ENCODE peak calls at places on chromosome 13, in nine cellular contexts. A, S, Z, H, Y, D, X, T and M are unnamed samples. For H3K4me1, the result is how much of the 10 kb centered on the place peaks cover.

GRCh38 chr13:103140001-103140671 is 73.9 kb upstream of the SLC10A2 start:
- DNase-seq in A (no peak), S (peak), Z (no peak), H (no peak), Y (no peak), D (peak), X (no peak), T (no peak), M (no peak)

GRCh38 chr13:113967729-113968462 is 6.0 kb downstream of the C13orf46 start:
- DNase-seq in A (no peak), S (no peak), Z (no peak), H (no peak), Y (peak), D (no peak), X (no peak), T (peak), M (no peak)

GRCh38 chr13:79589605-79590511 is 108.9 kb downstream of the NDFIP2 start:
- DNase-seq in A (no peak), S (no peak), Z (no peak), H (no peak), Y (no peak), D (no peak), X (no peak), T (no peak), M (no peak)

GRCh38 chr13:91347212-91347995 is at the start of gene MIR17HG:
- DNase-seq in A (peak), S (peak), Z (peak), H (peak), Y (peak), D (peak), X (peak), T (peak), M (peak)

GRCh38 chr13:83221813-83222241 is 660.4 kb downstream of the SLITRK1 start:
- DNase-seq in A (no peak), S (peak), Z (no peak), H (no peak), Y (no peak), D (no peak), X (no peak), T (no peak), M (no peak)

GRCh38 chr13:95360464-95361097 is 59.3 kb upstream of the ABCC4 start:
- DNase-seq in A (no peak), S (no peak), Z (no peak), H (no peak), Y (no peak), D (peak), X (no peak), T (no peak), M (no peak)

GRCh38 chr13:101416181-101417042 is at the start of gene NALCN:
- DNase-seq in A (peak), S (peak), Z (no peak), H (no peak), Y (no peak), D (peak), X (no peak), T (no peak), M (no peak)

GRCh38 chr13:111876506-111876905 is 190.4 kb upstream of the SOX1 start:
- DNase-seq in A (no peak), S (no peak), Z (no peak), H (no peak), Y (no peak), D (peak), X (no peak), T (no peak), M (no peak)

GRCh38 chr13:36608474-36608873 is 65.3 kb upstream of the SERTM1 start:
- DNase-seq in A (no peak), S (no peak), Z (no peak), H (no peak), Y (no peak), D (no peak), X (no peak), T (no peak), M (no peak)

GRCh38 chr13:23620211-23620610 is 50.0 kb downstream of the TNFRSF19 start:
- DNase-seq in A (no peak), S (no peak), Z (no peak), H (no peak), Y (no peak), D (no peak), X (no peak), T (no peak), M (no peak)

GRCh38 chr13:96984061-96984508 is 10.2 kb downstream of the OXGR1 start:
- DNase-seq in A (no peak), S (no peak), Z (no peak), H (peak), Y (peak), D (peak), X (no peak), T (peak), M (no peak)

GRCh38 chr13:44573071-44573470 is 3.1 kb downstream of the TSC22D1 start:
- DNase-seq in A (no peak), S (no peak), Z (no peak), H (no peak), Y (no peak), D (peak), X (no peak), T (no peak), M (no peak)

GRCh38 chr13:78299832-78300623 is 303.3 kb downstream of the POU4F1 start:
- DNase-seq in A (no peak), S (no peak), Z (no peak), H (no peak), Y (no peak), D (no peak), X (no peak), T (no peak), M (no peak)

GRCh38 chr13:48014359-48014758 is 13.3 kb upstream of the SUCLA2 start:
- DNase-seq in A (no peak), S (no peak), Z (no peak), H (no peak), Y (no peak), D (no peak), X (no peak), T (no peak), M (no peak)

GRCh38 chr13:97018029-97018819 is 23.9 kb upstream of the OXGR1 start:
- DNase-seq in A (no peak), S (peak), Z (peak), H (no peak), Y (no peak), D (peak), X (peak), T (no peak), M (peak)

GRCh38 chr13:106526748-106527488 is 8.5 kb downstream of the EFNB2 start:
- DNase-seq in A (no peak), S (no peak), Z (no peak), H (no peak), Y (no peak), D (peak), X (no peak), T (peak), M (no peak)
- H3K4me1 ChIP-seq in A (under half), S (under half), Z (under half), H (under half), Y (under half), D (under half), X (under half), T (under half), M (under half)

GRCh38 chr13:21014666-21015170 is 46.7 kb downstream of the LATS2 start:
- DNase-seq in A (no peak), S (peak), Z (no peak), H (no peak), Y (peak), D (no peak), X (no peak), T (no peak), M (peak)

GRCh38 chr13:21013682-21014038 is 47.7 kb downstream of the LATS2 start:
- DNase-seq in A (no peak), S (no peak), Z (no peak), H (no peak), Y (peak), D (no peak), X (no peak), T (no peak), M (peak)

GRCh38 chr13:21014139-21014665 is 47.2 kb downstream of the LATS2 start:
- DNase-seq in A (no peak), S (no peak), Z (no peak), H (no peak), Y (peak), D (no peak), X (no peak), T (no peak), M (no peak)

GRCh38 chr13:21016487-21016886 is 44.9 kb downstream of the LATS2 start:
- DNase-seq in A (no peak), S (no peak), Z (no peak), H (no peak), Y (no peak), D (no peak), X (no peak), T (no peak), M (no peak)

GRCh38 chr13:21015284-21015683 is 46.1 kb downstream of the LATS2 start:
- DNase-seq in A (no peak), S (no peak), Z (no peak), H (no peak), Y (no peak), D (no peak), X (no peak), T (no peak), M (no peak)
- H3K4me3 ChIP-seq in A (no peak), S (no peak), Z (no peak), H (no peak), Y (no peak), D (no peak), X (no peak), T (no peak), M (no peak)

DNA sequence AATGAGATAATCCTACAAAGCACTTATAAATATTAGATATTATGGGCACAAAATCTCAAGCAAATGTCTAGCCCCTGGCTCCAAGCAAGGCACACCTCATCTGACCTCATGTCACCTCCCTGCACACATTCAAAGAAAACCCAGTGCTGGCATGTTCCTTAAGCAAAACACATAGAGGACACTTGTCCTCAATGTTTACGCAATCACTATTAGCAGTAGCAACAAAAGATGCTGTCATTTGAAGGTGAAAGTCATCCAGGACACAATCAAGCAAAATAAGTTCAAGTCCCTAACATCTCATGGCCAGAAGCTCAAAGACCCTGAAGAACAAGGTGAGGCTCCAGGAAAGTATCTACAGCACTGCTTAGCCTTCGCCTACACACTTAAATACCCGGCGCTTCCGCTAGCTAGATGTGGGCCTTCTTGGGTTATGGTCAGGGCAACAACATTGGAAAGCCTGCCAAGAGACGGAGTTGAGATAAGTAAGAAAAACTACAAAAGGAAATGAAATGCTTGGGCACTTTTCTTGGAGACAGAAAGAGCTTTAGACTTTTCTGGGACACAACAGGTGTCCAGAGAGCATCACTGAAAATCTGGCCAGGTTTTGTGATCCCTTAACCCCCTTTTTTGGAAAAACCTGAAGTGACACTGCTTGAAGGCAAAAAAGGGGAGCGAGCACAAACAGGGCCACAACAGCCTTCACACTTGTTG is 85.7 kb downstream of the FOXO1 start:
- DNase-seq in A (no peak), S (no peak), Z (no peak), H (no peak), Y (no peak), D (no peak), X (no peak), T (no peak), M (no peak)
- H3K4me1 ChIP-seq in A (under half), S (under half), Z (half or more), H (under half), Y (under half), D (under half), X (half or more), T (under half), M (under half)

GRCh38 chr13:42084722-42085121 is 36.3 kb downstream of the DGKH start:
- DNase-seq in A (no peak), S (no peak), Z (no peak), H (no peak), Y (no peak), D (no peak), X (no peak), T (no peak), M (no peak)

GRCh38 chr13:42086582-42086981 is 38.1 kb downstream of the DGKH start:
- DNase-seq in A (no peak), S (no peak), Z (no peak), H (no peak), Y (no peak), D (no peak), X (no peak), T (no peak), M (no peak)

GRCh38 chr13:42078113-42078769 is 29.8 kb downstream of the DGKH start:
- DNase-seq in A (no peak), S (peak), Z (no peak), H (no peak), Y (no peak), D (peak), X (no peak), T (no peak), M (no peak)

DNA sequence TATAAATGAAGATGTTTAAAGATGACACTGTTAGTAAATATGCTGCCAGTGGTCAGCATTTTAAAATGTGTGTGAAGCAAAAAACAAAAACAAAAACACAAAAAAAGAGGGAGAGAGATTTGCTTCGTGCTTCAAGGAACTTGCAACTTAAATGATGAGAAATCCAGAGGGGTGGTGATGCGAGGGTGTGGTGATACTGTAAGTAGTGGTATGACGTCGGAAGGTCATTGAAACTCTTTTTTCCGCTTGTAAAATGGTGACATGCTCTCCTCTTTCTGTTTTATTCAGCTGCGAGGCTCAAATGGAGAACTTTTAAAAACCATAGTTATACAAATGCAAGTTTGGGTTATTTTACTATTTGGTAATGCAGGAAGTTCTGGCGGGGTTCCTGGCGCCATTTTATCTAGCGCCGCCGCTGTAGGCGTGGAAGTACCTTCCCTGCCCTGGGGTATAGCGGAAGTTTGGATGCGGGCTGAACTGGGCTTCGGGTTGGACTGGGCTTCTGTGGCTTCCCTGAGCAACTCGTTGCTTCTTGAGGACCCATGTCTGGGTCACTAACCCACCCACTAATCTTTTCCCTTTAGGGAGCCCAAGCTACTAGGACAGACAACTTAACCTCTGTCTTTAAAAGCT is 34.8 kb downstream of the DGKH start:
- DNase-seq in A (no peak), S (no peak), Z (no peak), H (no peak), Y (no peak), D (no peak), X (no peak), T (no peak), M (no peak)
- H3K4me3 ChIP-seq in A (no peak), S (no peak), Z (no peak), H (no peak), Y (no peak), D (no peak), X (no peak), T (no peak), M (no peak)

GRCh38 chr13:46166947-46167610 is 14.9 kb downstream of the LCP1 start:
- DNase-seq in A (no peak), S (no peak), Z (no peak), H (no peak), Y (no peak), D (no peak), X (no peak), T (no peak), M (no peak)

GRCh38 chr13:46170268-46170667 is 11.7 kb downstream of the LCP1 start:
- DNase-seq in A (no peak), S (no peak), Z (peak), H (no peak), Y (no peak), D (peak), X (no peak), T (no peak), M (no peak)

GRCh38 chr13:46166221-46166584 is 15.8 kb downstream of the LCP1 start:
- DNase-seq in A (no peak), S (no peak), Z (no peak), H (no peak), Y (no peak), D (no peak), X (no peak), T (no peak), M (no peak)

GRCh38 chr13:46168818-46169217 is 13.2 kb downstream of the LCP1 start:
- DNase-seq in A (no peak), S (no peak), Z (no peak), H (no peak), Y (no peak), D (no peak), X (no peak), T (no peak), M (no peak)

DNA sequence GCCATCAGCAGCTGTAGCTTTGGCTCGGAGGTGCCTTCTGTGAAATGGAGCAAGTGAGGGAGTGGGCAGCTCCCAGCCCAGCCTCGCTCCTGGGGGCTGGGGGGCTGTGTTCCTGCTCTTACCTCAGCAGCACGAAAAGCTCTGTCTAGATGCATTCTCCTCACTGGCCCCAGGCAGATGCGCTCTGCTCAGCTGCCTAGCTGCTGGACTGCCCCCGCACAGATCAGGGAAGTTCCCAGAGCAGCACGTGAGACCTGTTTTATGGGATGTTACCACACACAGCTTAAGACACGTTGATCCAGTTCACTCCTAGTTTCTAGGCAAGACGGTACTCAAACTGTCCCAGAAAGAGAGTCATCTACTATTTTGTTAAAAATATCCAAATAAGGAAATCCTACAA is 13.6 kb downstream of the LCP1 start:
- DNase-seq in A (no peak), S (no peak), Z (no peak), H (no peak), Y (peak), D (no peak), X (peak), T (peak), M (no peak)
- H3K4me1 ChIP-seq in A (under half), S (under half), Z (half or more), H (under half), Y (under half), D (under half), X (half or more), T (half or more), M (under half)

DNA sequence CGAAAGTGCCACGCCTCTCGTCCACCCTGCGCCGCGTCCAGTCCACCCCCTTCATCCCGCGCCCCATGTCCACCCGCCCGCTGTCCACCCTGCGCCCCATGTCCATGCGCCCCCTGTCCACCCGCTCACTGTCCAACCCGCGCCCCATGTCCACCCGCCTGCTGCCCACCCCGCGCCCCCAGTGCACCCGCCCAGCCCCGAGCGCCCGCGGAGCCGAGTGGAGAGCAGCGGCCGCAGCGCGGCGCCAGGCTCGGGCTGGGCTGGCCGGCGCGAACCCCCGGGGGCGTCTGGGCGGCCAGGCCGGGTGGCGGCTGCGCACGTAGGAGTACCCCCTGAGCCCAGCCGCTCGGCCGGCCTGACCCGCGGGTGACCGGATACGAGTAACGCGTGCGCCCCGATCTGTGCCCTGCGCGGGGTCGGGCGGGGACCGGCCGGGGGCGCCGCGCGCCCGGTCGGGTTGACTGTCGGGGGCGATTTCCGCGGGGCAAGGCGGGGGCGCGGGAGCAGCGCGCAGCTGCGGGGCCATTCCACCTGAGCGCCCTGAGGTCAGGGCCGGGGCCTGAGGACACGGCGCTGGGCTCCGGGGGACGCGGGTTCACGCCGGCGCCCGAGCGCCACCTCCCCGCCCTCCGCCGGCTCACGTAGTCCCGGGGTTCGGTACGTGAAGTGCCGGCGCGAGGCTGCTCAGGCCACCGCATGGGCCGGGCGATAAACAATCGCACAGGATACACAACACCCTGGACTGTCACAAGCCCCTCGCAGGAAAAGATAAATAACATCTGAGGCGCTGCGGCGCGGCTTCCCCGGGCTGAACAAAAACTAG is 37.5 kb upstream of the FLT1 start:
- DNase-seq in A (peak), S (no peak), Z (no peak), H (no peak), Y (peak), D (peak), X (no peak), T (no peak), M (no peak)
- H3K4me3 ChIP-seq in A (peak), S (peak), Z (no peak), H (peak), Y (peak), D (peak), X (no peak), T (peak), M (peak)

DNA sequence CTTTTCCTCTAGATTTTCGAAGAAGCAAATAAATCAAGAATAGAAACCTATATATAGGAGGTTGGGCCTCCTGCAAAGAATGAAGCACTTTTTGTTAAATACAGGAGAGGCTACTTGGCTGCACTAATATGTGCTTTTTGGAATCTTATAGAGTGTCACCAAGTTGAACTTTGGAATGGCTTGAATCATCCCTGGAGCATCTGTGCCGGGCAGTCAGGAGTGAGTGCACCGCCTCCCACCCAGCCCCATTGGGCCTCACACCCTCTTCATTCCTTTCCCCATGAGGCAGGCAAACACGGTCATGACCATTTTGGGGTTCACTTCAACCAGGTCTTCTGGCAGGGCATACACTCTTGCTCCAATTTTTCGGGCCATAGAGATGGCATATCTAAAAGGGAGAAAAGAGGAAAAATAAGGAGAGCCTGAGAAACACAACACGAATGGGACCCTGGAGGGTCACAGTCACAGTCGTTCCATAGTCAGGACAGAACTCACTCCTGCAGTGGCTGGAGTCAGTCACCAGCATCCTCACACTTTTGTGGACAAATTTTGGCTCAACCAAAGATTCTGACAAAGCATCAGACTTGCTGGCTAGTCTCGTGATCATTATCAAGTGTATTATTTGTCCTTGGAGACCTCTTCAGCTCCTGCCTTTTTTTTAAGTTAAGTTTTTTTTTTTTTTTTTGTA is 22.6 kb upstream of the CPB2 start:
- DNase-seq in A (no peak), S (no peak), Z (no peak), H (no peak), Y (no peak), D (no peak), X (no peak), T (no peak), M (no peak)
- H3K4me1 ChIP-seq in A (under half), S (under half), Z (under half), H (under half), Y (under half), D (under half), X (under half), T (under half), M (under half)

GRCh38 chr13:43128504-43128929 is 105.1 kb downstream of the DNAJC15 start:
- DNase-seq in A (no peak), S (no peak), Z (no peak), H (no peak), Y (no peak), D (no peak), X (no peak), T (no peak), M (no peak)
- H3K4me3 ChIP-seq in A (no peak), S (no peak), Z (no peak), H (no peak), Y (peak), D (no peak), X (no peak), T (no peak), M (peak)

GRCh38 chr13:110415669-110416068 is 108.6 kb downstream of the COL4A2 start:
- DNase-seq in A (no peak), S (peak), Z (no peak), H (no peak), Y (no peak), D (peak), X (no peak), T (no peak), M (no peak)
- H3K4me1 ChIP-seq in A (under half), S (half or more), Z (under half), H (under half), Y (under half), D (under half), X (under half), T (under half), M (under half)